ENCODE peak calls at places on chromosome 22, in four cellular contexts. F is left ventricle myocardium inferior; G is naive thymus-derived CD8-positive, alpha-beta T cell; X is NB4. I is an unnamed sample.

GRCh38 chr22:29478326-29479276 is 1.4 kb upstream of the NEFH start:
- DNase-seq in F (no peak), X (peak; percentile 42), G (no peak), I (no peak)

GRCh38 chr22:46323126-46323525 is 12.4 kb upstream of the TRMU start:
- DNase-seq in F (no peak), G (no peak), X (no peak), I (no peak)

GRCh38 chr22:45889093-45889538 is 87.8 kb downstream of the WNT7B start:
- DNase-seq in G (no peak), X (no peak), F (peak; percentile 12), I (no peak)

GRCh38 chr22:41863472-41863871 is 30.6 kb downstream of the SREBF2 start:
- DNase-seq in X (no peak), G (no peak), F (no peak), I (no peak)

GRCh38 chr22:40044870-40045834 is 50.4 kb downstream of the FAM83F start:
- DNase-seq in F (peak; percentile 52), X (peak; percentile 63), G (peak; percentile 79), I (no peak)

GRCh38 chr22:45769569-45770210 is 98.1 kb downstream of the ATXN10 start:
- DNase-seq in G (no peak), F (no peak), X (no peak), I (no peak)

GRCh38 chr22:47163481-47163875 is 401.0 kb downstream of the TBC1D22A start:
- DNase-seq in X (no peak), F (no peak), G (no peak), I (no peak)

GRCh38 chr22:24810043-24810749 is 4.2 kb downstream of the SGSM1 start:
- DNase-seq in F (no peak), G (no peak), X (no peak), I (no peak)

GRCh38 chr22:21939392-21940319 is 13.0 kb downstream of the PPM1F start:
- DNase-seq in X (peak; percentile 79), G (no peak), F (no peak), I (no peak)

I was measured in smooth muscle cell of the brain vasculature.